ENCODE peak calls at places on chromosome 4, in nine cellular contexts. G is mesendoderm; W is dorsolateral prefrontal cortex; F is neural progenitor cell; P is CD4-positive, CD25-positive, alpha-beta regulatory T cell; H is fibroblast of lung; V is right lobe of liver; Y is CD8-positive, alpha-beta memory T cell; B is brain microvascular endothelial cell. E is an unnamed sample.

GRCh38 chr4:23324291-23324690 is 565.6 kb downstream of the PPARGC1A start:
- DNase-seq in G (peak; percentile 42), W (no peak), F (no peak), P (no peak), H (peak; percentile 86), V (no peak), Y (no peak), B (no peak), E (no peak)

GRCh38 chr4:138851626-138852443 is 163.7 kb upstream of the NOCT start:
- DNase-seq in G (peak; percentile 76), W (no peak), F (peak; percentile 13), P (no peak), H (peak; percentile 53), V (no peak), Y (no peak), B (no peak), E (no peak)

GRCh38 chr4:39825090-39825489 is 127.2 kb downstream of the UBE2K start:
- DNase-seq in G (no peak), W (no peak), F (no peak), P (no peak), H (no peak), V (no peak), Y (no peak), B (no peak), E (no peak)

GRCh38 chr4:82382756-82383155 is 9.0 kb upstream of the HNRNPD start:
- DNase-seq in G (no peak), W (no peak), F (no peak), P (no peak), H (no peak), V (no peak), Y (no peak), B (no peak), E (no peak)

GRCh38 chr4:54277691-54278090 is 48.6 kb downstream of the PDGFRA start:
- DNase-seq in G (no peak), W (no peak), F (no peak), P (no peak), H (peak; percentile 91), V (no peak), Y (no peak), B (peak; percentile 72), E (peak; percentile 28)

GRCh38 chr4:107913283-107913899 is 18.0 kb upstream of the CYP2U1 start:
- DNase-seq in G (peak; percentile 77), W (peak; percentile 36), F (peak; percentile 78), P (peak; percentile 6), H (peak; percentile 48), V (no peak), Y (no peak), B (peak; percentile 76), E (no peak)

GRCh38 chr4:153207561-153207960 is 3.3 kb downstream of the TRIM2 start:
- DNase-seq in G (peak; percentile 63), W (peak; percentile 63), F (peak; percentile 51), P (no peak), H (no peak), V (peak; percentile 71), Y (no peak), B (peak; percentile 26), E (no peak)

GRCh38 chr4:20086067-20086466 is 165.6 kb upstream of the SLIT2 start:
- DNase-seq in G (no peak), W (no peak), F (no peak), P (no peak), H (no peak), V (no peak), Y (no peak), B (no peak), E (no peak)

DNA sequence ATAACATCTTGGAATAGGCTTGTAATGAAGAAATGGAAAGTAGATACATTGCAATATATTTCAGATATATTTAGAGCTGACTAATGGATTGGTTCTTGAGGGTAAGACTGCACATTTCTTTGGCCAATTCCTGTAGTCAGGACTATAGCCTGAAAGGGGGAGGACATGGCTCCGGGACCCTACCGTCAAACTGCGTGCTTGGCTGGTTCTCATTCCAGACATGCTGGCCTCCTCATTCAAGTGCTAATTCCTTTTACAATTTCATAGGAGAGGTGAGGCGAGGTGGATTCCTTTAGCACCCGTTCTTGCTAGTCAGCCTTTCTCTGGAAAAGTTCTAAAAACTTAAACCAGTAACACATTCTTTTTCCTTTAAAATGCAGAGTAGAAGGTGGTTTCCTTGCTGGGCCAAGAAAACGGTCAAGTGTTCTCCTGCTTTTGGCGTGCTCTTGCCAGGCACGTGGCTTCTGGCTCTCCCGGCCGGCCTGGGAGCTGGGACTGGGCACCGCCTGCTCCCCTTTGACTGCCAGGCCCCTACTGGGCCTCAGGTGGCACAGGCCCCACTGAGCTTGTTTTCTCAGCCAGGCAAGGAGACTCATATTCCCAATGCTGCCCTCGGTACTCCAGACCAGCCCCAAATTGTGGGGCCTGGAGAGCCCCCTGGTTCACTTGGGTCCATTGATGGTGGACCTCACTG is 167.2 kb downstream of the STK32B start:
- DNase-seq in G (no peak), W (no peak), F (no peak), P (no peak), H (no peak), V (no peak), Y (no peak), B (no peak), E (no peak)
- H3K4me3 ChIP-seq in G (no peak overlapping the region), W (no peak overlapping the region), F (no peak overlapping the region), P (no peak overlapping the region), H (no peak overlapping the region), V (no peak overlapping the region), Y (no peak overlapping the region), B (no peak overlapping the region), E (no peak overlapping the region)

DNA sequence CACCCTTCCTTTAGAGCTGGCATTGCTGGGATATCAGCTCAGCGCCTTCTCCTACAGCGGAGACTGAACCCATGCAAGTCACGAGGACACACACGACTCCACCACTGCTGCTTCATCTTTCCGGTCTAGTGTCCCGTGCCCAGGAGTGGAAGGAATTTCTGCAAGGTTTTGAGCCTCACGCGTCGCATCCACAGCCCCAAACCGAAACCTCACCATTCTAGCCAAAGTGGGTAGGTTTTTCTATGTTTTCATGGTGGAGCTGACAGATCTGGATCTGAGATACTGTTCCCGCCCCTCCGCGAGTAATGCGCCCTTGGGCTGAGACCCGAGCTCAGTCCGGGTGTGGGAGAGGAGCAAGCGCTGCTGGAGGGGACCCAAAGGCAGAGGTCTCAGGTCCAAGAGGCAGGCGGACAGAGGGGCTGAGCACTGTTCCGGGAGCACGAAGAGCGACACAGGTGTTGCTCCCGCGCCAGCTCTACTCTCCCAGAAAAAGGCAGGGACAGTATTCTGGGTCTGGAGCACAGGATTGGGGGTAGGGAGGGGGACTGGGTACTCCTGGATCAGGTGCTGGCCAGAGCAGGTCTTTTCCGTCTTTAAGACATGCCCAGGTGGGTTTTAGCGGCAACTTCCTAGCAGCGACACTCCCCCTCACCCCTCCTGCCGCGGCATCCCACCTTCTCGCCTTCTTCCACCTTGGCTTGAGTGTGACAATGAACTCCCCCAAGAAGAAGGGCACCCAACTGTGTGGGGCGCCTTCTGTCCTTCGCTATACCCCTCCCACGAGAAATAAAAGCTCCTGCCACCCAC is 1.9 kb downstream of the EPHA5 start:
- DNase-seq in G (peak; percentile 60), W (no peak), F (peak; percentile 49), P (no peak), H (peak; percentile 71), V (no peak), Y (no peak), B (peak; percentile 41), E (no peak)
- H3K4me3 ChIP-seq in G (peak overlapping the region; percentile 11), W (peak overlapping the region; percentile 79), F (peak overlapping the region; percentile 56), P (no peak overlapping the region), H (no peak overlapping the region), V (no peak overlapping the region), Y (no peak overlapping the region), B (peak overlapping the region; percentile 74), E (peak overlapping the region; percentile 55)

GRCh38 chr4:180057198-180057821 is 2185.9 kb upstream of the TENM3 start:
- DNase-seq in G (peak; percentile 66), W (peak; percentile 18), F (peak; percentile 39), P (no peak), H (peak; percentile 1), V (no peak), Y (no peak), B (no peak), E (no peak)

GRCh38 chr4:180058731-180059215 is 2184.4 kb upstream of the TENM3 start:
- DNase-seq in G (peak; percentile 87), W (peak; percentile 68), F (peak; percentile 76), P (no peak), H (peak; percentile 68), V (peak; percentile 60), Y (no peak), B (no peak), E (no peak)

GRCh38 chr4:180060159-180060889 is 2182.9 kb upstream of the TENM3 start:
- DNase-seq in G (peak; percentile 28), W (no peak), F (peak; percentile 39), P (no peak), H (peak; percentile 38), V (no peak), Y (no peak), B (no peak), E (no peak)

GRCh38 chr4:180059216-180059881 is 2183.9 kb upstream of the TENM3 start:
- DNase-seq in G (peak; percentile 59), W (peak; percentile 28), F (peak; percentile 74), P (no peak), H (peak; percentile 8), V (no peak), Y (no peak), B (no peak), E (no peak)

DNA sequence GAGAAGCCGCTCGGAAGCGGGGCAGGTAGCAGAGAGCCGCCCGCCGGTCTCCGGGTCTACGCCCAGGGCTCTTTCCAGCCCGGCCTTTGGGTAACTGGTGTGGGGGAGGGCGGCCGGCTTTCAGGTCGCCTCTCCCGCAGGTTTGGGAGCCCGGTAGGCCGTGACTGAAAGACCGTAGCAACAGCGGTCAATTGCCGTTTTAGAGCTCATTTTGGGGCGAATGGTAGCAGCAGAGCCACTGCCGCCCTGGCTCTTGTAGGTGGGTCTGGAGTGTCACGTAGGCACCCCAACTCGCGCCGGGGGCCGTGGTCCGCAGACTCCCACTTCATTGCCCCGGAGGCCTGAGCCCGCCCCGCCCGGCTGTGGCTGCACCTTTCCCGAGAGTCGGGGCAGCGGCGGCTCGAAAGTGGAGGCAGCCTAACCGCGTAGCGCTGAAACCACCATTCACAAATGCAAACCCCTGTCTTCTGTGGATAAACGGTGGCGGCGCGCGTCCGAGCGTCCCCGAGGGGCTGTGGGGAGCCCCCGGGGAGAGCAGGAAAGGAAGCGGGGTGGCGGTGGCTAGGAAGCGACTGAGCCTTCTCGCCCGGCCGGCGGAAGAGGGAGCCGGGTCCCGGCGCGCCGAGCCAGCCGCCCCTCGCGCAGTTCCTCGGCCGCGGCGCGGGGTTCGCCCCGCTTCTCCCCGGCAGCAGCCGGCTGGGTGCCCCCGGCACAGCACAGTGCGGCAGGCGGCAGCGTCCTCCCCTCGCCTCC is 2185.1 kb upstream of the TENM3 start:
- DNase-seq in G (peak; percentile 70), W (peak; percentile 52), F (peak; percentile 61), P (no peak), H (peak; percentile 38), V (peak; percentile 57), Y (no peak), B (no peak), E (no peak)
- H3K4me3 ChIP-seq in G (peak overlapping the region; percentile 72), W (peak overlapping the region; percentile 79), F (peak overlapping the region; percentile 97), P (no peak overlapping the region), H (peak overlapping the region; percentile 34), V (peak overlapping the region; percentile 7), Y (no peak overlapping the region), B (peak overlapping the region; percentile 66), E (peak overlapping the region; percentile 56)

DNA sequence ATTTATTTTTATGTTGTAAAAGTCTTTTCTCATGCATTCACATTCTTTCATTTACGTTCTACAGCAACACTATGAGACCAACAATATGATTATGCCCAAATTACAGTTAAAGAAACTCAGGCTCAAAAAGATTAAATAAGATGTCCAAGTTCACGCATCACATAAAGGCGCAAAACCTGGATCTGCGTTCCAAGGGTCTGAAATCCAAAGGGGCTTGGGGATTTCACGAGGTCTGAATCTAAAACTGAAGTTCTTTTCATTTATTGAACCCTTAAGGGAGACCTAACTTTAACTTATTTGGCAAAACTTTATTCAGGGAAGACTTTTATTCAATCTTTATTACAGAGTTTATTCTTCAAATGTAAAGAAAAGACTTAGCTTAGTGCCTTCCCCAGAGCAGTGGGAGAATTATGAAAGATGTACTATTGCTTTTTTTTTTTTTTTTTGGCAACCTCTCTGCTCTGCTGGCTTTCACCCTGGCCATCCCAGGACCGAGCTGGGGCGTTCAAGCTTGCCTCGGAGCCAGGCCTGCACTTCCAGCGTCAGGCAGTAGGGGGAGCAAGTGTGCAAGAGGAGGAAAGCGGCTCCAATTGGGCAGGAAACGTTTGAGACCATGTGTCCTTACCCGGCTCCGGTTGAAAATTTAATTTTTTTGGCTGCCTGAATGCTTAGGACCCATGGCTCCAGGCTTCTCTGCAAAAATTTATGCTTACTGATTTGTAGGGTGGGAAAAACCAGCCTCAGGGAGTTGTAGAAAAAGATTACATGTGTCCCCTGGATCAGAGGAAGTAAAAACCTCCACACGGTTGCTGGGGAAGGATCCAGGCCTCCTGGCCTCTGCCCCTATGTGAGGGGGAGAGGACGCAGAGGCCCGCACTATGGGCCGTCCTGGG is 344.3 kb upstream of the KLF3 start:
- DNase-seq in G (peak; percentile 93), W (peak; percentile 69), F (peak; percentile 86), P (peak; percentile 73), H (peak; percentile 80), V (peak; percentile 95), Y (peak; percentile 90), B (peak; percentile 85), E (peak; percentile 70)
- H3K4me3 ChIP-seq in G (no peak overlapping the region), W (peak overlapping the region; percentile 61), F (no peak overlapping the region), P (peak overlapping the region; percentile 88), H (no peak overlapping the region), V (peak overlapping the region; percentile 19), Y (peak overlapping the region; percentile 43), B (no peak overlapping the region), E (peak overlapping the region; percentile 24)

E was measured in skeletal muscle cell.